ENCODE peak calls at places on chromosomes 5 and 9, in four cellular contexts. K is RWPE1, E is SIG-M5, N is HT-29. L is an unnamed sample.

GRCh38 chr5:176740131-176740701 is 70.1 kb upstream of the UNC5A start:
- DNase-seq in N (no peak), K (no peak), E (no peak), L (no peak)

GRCh38 chr5:170757182-170757601 is 26.3 kb upstream of the GABRP start:
- DNase-seq in K (no peak), N (peak; percentile 92), E (no peak), L (no peak)

GRCh38 chr9:109499631-109500120 is 1.6 kb upstream of the PTPN3 start:
- DNase-seq in E (no peak), K (no peak), N (peak; percentile 32), L (no peak)

GRCh38 chr5:144467795-144468194 is 297.1 kb downstream of the KCTD16 start:
- DNase-seq in E (no peak), K (peak; percentile 23), N (peak; percentile 25), L (no peak)

GRCh38 chr9:88191451-88191850 is 53.2 kb upstream of the SPATA31C2 start:
- DNase-seq in K (no peak), E (no peak), N (no peak), L (no peak)

GRCh38 chr5:62082370-62082778 is 223.6 kb upstream of the KIF2A start:
- DNase-seq in K (peak; percentile 87), E (no peak), N (peak; percentile 2), L (no peak)

GRCh38 chr5:151459680-151460079 is 12.3 kb downstream of the SLC36A1 start:
- DNase-seq in K (no peak), E (no peak), N (no peak), L (no peak)

GRCh38 chr9:93072383-93072795 is 13.9 kb downstream of the SUSD3 start:
- DNase-seq in E (no peak), N (no peak), K (no peak), L (no peak)

GRCh38 chr5:170020423-170020822 is 40.1 kb upstream of the INSYN2B start:
- DNase-seq in K (no peak), E (no peak), N (no peak), L (no peak)

GRCh38 chr5:74596930-74597329 is 43.6 kb downstream of the ENC1 start:
- DNase-seq in K (no peak), E (no peak), N (no peak), L (no peak)

GRCh38 chr9:95230046-95230445 is 87.5 kb downstream of the FANCC start:
- DNase-seq in N (no peak), E (no peak), K (no peak), L (no peak)

GRCh38 chr5:89315194-89315593 is 432.2 kb upstream of the MEF2C start:
- DNase-seq in N (no peak), K (no peak), E (no peak), L (no peak)

GRCh38 chr5:33936004-33936380 is 194 bp upstream of the RXFP3 start:
- DNase-seq in K (peak; percentile 14), E (no peak), N (no peak), L (peak; percentile 34)

GRCh38 chr5:39021413-39021812 is 52.8 kb downstream of the RICTOR start:
- DNase-seq in E (no peak), K (no peak), N (no peak), L (no peak)